ENCODE peak calls at places on chromosomes 13 and 19, in eight cellular contexts. W, C, R, L, X, O, Z and S are unnamed samples.

GRCh38 chr13:40563350-40564125 is 102.9 kb downstream of the FOXO1 start:
- DNase-seq in L (no peak), C (no peak), W (no peak), X (no peak), R (peak; percentile 81), Z (no peak), O (no peak), S (no peak)

GRCh38 chr13:113999618-113999910 is 25.7 kb upstream of the C13orf46 start:
- DNase-seq in L (no peak), Z (no peak), O (no peak), W (no peak), C (no peak), R (no peak), X (no peak), S (no peak)

GRCh38 chr13:48437381-48437780 is 24.5 kb upstream of the LPAR6 start:
- DNase-seq in C (peak; percentile 84), L (no peak), O (peak; percentile 54), X (peak; percentile 49), W (peak; percentile 9), Z (peak; percentile 38), R (peak; percentile 90), S (no peak)

GRCh38 chr13:92487238-92487637 is 739.4 kb upstream of the GPC6 start:
- DNase-seq in W (no peak), R (no peak), L (no peak), Z (no peak), C (no peak), X (no peak), O (no peak), S (no peak)

GRCh38 chr13:33174491-33174890 is 111.1 kb downstream of the STARD13 start:
- DNase-seq in R (no peak), Z (no peak), W (no peak), X (no peak), L (no peak), C (no peak), O (no peak), S (no peak)

GRCh38 chr13:57698851-57699250 is 67.3 kb downstream of the PCDH17 start:
- DNase-seq in O (no peak), Z (no peak), X (no peak), W (no peak), R (no peak), C (no peak), L (no peak), S (no peak)

GRCh38 chr13:91017669-91018053 is 329.8 kb upstream of the MIR17HG start:
- DNase-seq in L (no peak), W (peak; percentile 32), C (no peak), Z (no peak), O (no peak), X (no peak), R (peak; percentile 9), S (no peak)

GRCh38 chr13:99947666-99948065 is 23.9 kb downstream of the ZIC5 start:
- DNase-seq in O (no peak), X (no peak), R (no peak), L (no peak), Z (no peak), C (no peak), W (no peak), S (no peak)

GRCh38 chr19:21084343-21084742 is 2.3 kb downstream of the ZNF714 start:
- DNase-seq in L (no peak), O (peak; percentile 44), X (no peak), R (peak; percentile 35), Z (no peak), W (no peak), C (no peak), S (no peak)

GRCh38 chr13:111210488-111210887 is 95.4 kb downstream of the ARHGEF7 start:
- DNase-seq in X (no peak), O (peak; percentile 88), L (no peak), Z (no peak), R (peak; percentile 88), C (peak; percentile 76), W (no peak), S (no peak)

GRCh38 chr13:79915386-79915785 is 425.5 kb downstream of the SPRY2 start:
- DNase-seq in Z (no peak), L (no peak), O (no peak), R (no peak), W (no peak), X (no peak), C (no peak), S (no peak)

GRCh38 chr19:47310819-47311218 is 1.2 kb downstream of the C5AR1 start:
- DNase-seq in R (peak; percentile 52), Z (no peak), X (no peak), O (no peak), L (no peak), C (no peak), W (no peak), S (no peak)

GRCh38 chr19:18972301-18972831 is 31.3 kb upstream of the HOMER3 start:
- DNase-seq in L (no peak), W (no peak), Z (no peak), O (no peak), R (peak; percentile 77), C (no peak), X (no peak), S (no peak)

GRCh38 chr13:49098198-49098597 is 121.9 kb upstream of the MLNR start:
- DNase-seq in Z (no peak), L (no peak), C (no peak), O (peak; percentile 97), R (peak; percentile 94), X (no peak), W (peak; percentile 37), S (no peak)

GRCh38 chr19:21221653-21222052 is 79.8 kb downstream of the ZNF431 start:
- DNase-seq in Z (no peak), O (no peak), L (no peak), C (no peak), X (no peak), W (no peak), R (no peak), S (no peak)

GRCh38 chr13:113938716-113939115 is 35.2 kb downstream of the C13orf46 start:
- DNase-seq in C (no peak), Z (no peak), W (no peak), X (no peak), R (peak; percentile 46), L (no peak), O (no peak), S (no peak)

GRCh38 chr19:32800757-32801156 is 68.8 kb downstream of the SLC7A9 start:
- DNase-seq in O (no peak), Z (no peak), C (peak; percentile 16), W (no peak), R (no peak), L (no peak), X (no peak), S (no peak)

GRCh38 chr19:10292206-10292788 is 2.5 kb downstream of the ICAM5 start:
- DNase-seq in O (no peak), X (no peak), W (peak; percentile 89), C (no peak), R (peak; percentile 85), Z (peak; percentile 92), L (peak; percentile 58), S (peak; percentile 60)

GRCh38 chr19:34345934-34346333 is 19.1 kb upstream of the GPI start:
- DNase-seq in O (peak; percentile 61), Z (peak; percentile 81), W (peak; percentile 83), R (peak; percentile 74), L (peak; percentile 85), C (no peak), X (peak; percentile 91), S (peak; percentile 42)

GRCh38 chr19:10915511-10916091 is 12.8 kb downstream of the YIPF2 start:
- DNase-seq in C (no peak), O (peak; percentile 32), L (no peak), R (peak; percentile 56), X (no peak), Z (no peak), W (no peak), S (no peak)

GRCh38 chr19:13478576-13478975 is 27.7 kb downstream of the CACNA1A start:
- DNase-seq in W (no peak), X (no peak), O (no peak), Z (no peak), R (no peak), L (no peak), C (no peak), S (no peak)

GRCh38 chr13:60990032-60990733 is 425.5 kb downstream of the PCDH20 start:
- DNase-seq in O (no peak), R (no peak), W (no peak), C (no peak), Z (no peak), L (peak; percentile 11), X (no peak), S (no peak)

GRCh38 chr13:22703601-22704209 is 477.1 kb upstream of the SGCG start:
- DNase-seq in C (no peak), O (no peak), Z (no peak), R (no peak), W (no peak), X (no peak), L (no peak), S (no peak)

GRCh38 chr13:113897161-113897560 is 33.3 kb upstream of the GAS6 start:
- DNase-seq in Z (no peak), W (no peak), O (peak; percentile 86), C (peak; percentile 60), X (no peak), R (peak; percentile 91), L (no peak), S (no peak)

GRCh38 chr19:43439183-43440063 is 24.7 kb downstream of the TEX101 start:
- DNase-seq in R (peak; percentile 28), W (peak; percentile 37), X (no peak), Z (no peak), C (no peak), O (no peak), L (no peak), S (no peak)

GRCh38 chr13:65499251-65499650 is 1730.9 kb downstream of the PCDH9 start:
- DNase-seq in W (no peak), Z (no peak), X (no peak), O (no peak), L (no peak), C (no peak), R (no peak), S (no peak)

GRCh38 chr13:113220877-113221276 is 11.5 kb downstream of the CUL4A start:
- DNase-seq in Z (no peak), L (no peak), W (no peak), O (no peak), R (no peak), X (no peak), C (no peak), S (no peak)

GRCh38 chr19:42219812-42220750 is at the start of gene ZNF526:
- DNase-seq in C (peak; percentile 98), Z (peak; percentile 98), R (peak; percentile 98), O (peak; percentile 96), X (peak; percentile 98), W (peak; percentile 98), L (peak; percentile 96), S (peak; percentile 98)
- TF ChIP-seq CTCF in C (no peak), Z (no peak), R (no peak), O (no peak), X (peak; percentile 27), W (no peak), L (no peak), S (peak; percentile 19)

GRCh38 chr19:27775395-27775794 is 1437.6 kb downstream of the UQCRFS1 start:
- DNase-seq in L (no peak), C (no peak), Z (no peak), X (no peak), W (no peak), R (no peak), O (no peak), S (no peak)
- TF ChIP-seq CTCF in L (no peak), C (no peak), Z (no peak), X (no peak), W (no peak), R (no peak), O (peak; percentile 52), S (no peak)

GRCh38 chr19:30841934-30842333 is 469.8 kb downstream of the ZNF536 start:
- DNase-seq in O (no peak), L (no peak), C (no peak), Z (no peak), X (no peak), R (no peak), W (no peak), S (no peak)
- TF ChIP-seq CTCF in O (no peak), L (no peak), C (no peak), Z (no peak), X (no peak), R (no peak), W (no peak), S (no peak)

GRCh38 chr19:51141181-51141580 is 920 bp upstream of the SIGLEC7 start:
- DNase-seq in O (no peak), R (no peak), Z (no peak), W (no peak), C (peak; percentile 61), L (no peak), X (no peak), S (no peak)
- TF ChIP-seq CTCF in O (no peak), R (no peak), Z (no peak), W (no peak), C (no peak), L (no peak), X (no peak), S (no peak)